ENCODE peak calls at places on chromosomes 7 and 10, in six cellular contexts. A is AG04450, C is activated B cell treated with CpG ODN at 0.5 μM for 24 hours, F is endothelial cell, P is adrenal gland, X is glutamatergic neuron. O is an unnamed sample.

GRCh38 chr10:77699080-77699645 is 61.6 kb upstream of the KCNMA1 start:
- DNase-seq in A (no peak), C (no peak), F (no peak), P (no peak), X (no peak), O (no peak)

GRCh38 chr7:152523916-152524315 is 88.1 kb upstream of the KMT2C start:
- DNase-seq in A (no peak), C (no peak), F (no peak), P (no peak), X (no peak), O (no peak)

GRCh38 chr10:131310054-131310903 is 1.2 kb downstream of the TCERG1L start:
- DNase-seq in A (no peak), C (no peak), F (no peak), P (no peak), X (no peak), O (no peak)

GRCh38 chr10:85565381-85565780 is 801.2 kb downstream of the GRID1 start:
- DNase-seq in A (no peak), C (no peak), F (no peak), P (no peak), X (no peak), O (no peak)

GRCh38 chr7:131489881-131490280 is 66.5 kb downstream of the PODXL start:
- DNase-seq in A (no peak), C (no peak), F (no peak), P (no peak), X (no peak), O (no peak)

GRCh38 chr10:73866621-73867020 is 7.7 kb downstream of the CAMK2G start:
- DNase-seq in A (no peak), C (no peak), F (no peak), P (no peak), X (no peak), O (no peak)

GRCh38 chr7:19376591-19376990 is 231.4 kb upstream of the FERD3L start:
- DNase-seq in A (no peak), C (no peak), F (no peak), P (no peak), X (no peak), O (no peak)

GRCh38 chr10:33335550-33335799 is 1.0 kb upstream of the NRP1 start:
- DNase-seq in A (no peak), C (no peak), F (no peak), P (no peak), X (no peak), O (no peak)

GRCh38 chr7:146366938-146367337 is 250.3 kb downstream of the CNTNAP2 start:
- DNase-seq in A (no peak), C (no peak), F (no peak), P (no peak), X (no peak), O (no peak)

GRCh38 chr7:317643-318405 is 27.9 kb downstream of the FOXL3 start:
- DNase-seq in A (no peak), C (no peak), F (no peak), P (no peak), X (peak), O (no peak)

GRCh38 chr7:141477866-141478265 is 73.3 kb upstream of the AGK start:
- DNase-seq in A (no peak), C (no peak), F (no peak), P (no peak), X (no peak), O (no peak)

GRCh38 chr7:91263359-91264082 is 712 bp upstream of the FZD1 start:
- DNase-seq in A (no peak), C (no peak), F (peak), P (peak), X (peak), O (no peak)

GRCh38 chr10:63409465-63410027 is 56.2 kb downstream of the JMJD1C start:
- DNase-seq in A (no peak), C (no peak), F (no peak), P (no peak), X (no peak), O (no peak)

GRCh38 chr10:94292448-94293118 is 70.2 kb downstream of the NOC3L start:
- DNase-seq in A (no peak), C (no peak), F (no peak), P (peak), X (no peak), O (no peak)

GRCh38 chr7:38796636-38797501 is 112.1 kb downstream of the VPS41 start:
- DNase-seq in A (peak), C (no peak), F (peak), P (peak), X (peak), O (peak)

GRCh38 chr10:29392376-29393021 is 103.6 kb downstream of the LYZL1 start:
- DNase-seq in A (no peak), C (no peak), F (peak), P (peak), X (peak), O (no peak)

GRCh38 chr10:89235073-89235798 is 16.3 kb downstream of the LIPA start:
- DNase-seq in A (no peak), C (no peak), F (no peak), P (peak), X (no peak), O (no peak)

GRCh38 chr10:36534471-36535002 is 590.9 kb upstream of the ANKRD30A start:
- DNase-seq in A (peak), C (peak), F (no peak), P (no peak), X (peak), O (peak)

GRCh38 chr10:44242091-44242490 is 142.8 kb downstream of the CXCL12 start:
- DNase-seq in A (no peak), C (no peak), F (no peak), P (no peak), X (no peak), O (no peak)

GRCh38 chr7:129840757-129841156 is 112.0 kb downstream of the UBE2H start:
- DNase-seq in A (no peak), C (no peak), F (no peak), P (peak), X (no peak), O (no peak)

GRCh38 chr7:52088008-52088787 is 771.6 kb upstream of the COBL start:
- DNase-seq in A (no peak), C (no peak), F (peak), P (no peak), X (peak), O (no peak)

GRCh38 chr7:127980901-127981300 is 50.3 kb downstream of the LRRC4 start:
- DNase-seq in A (no peak), C (no peak), F (no peak), P (no peak), X (no peak), O (no peak)

GRCh38 chr7:2015251-2015871 is 217.4 kb downstream of the MAD1L1 start:
- DNase-seq in A (no peak), C (no peak), F (no peak), P (no peak), X (no peak), O (peak)

GRCh38 chr10:118504044-118504944 is 91.2 kb downstream of the PRLHR start:
- DNase-seq in A (no peak), C (no peak), F (no peak), P (no peak), X (no peak), O (no peak)

GRCh38 chr7:132895231-132895630 is 186.7 kb downstream of the CHCHD3 start:
- DNase-seq in A (no peak), C (no peak), F (no peak), P (no peak), X (no peak), O (no peak)

GRCh38 chr10:58641095-58641531 is 128.4 kb downstream of the BICC1 start:
- DNase-seq in A (peak), C (no peak), F (no peak), P (no peak), X (no peak), O (no peak)

GRCh38 chr7:14048889-14049288 is 59.4 kb upstream of the ETV1 start:
- DNase-seq in A (no peak), C (no peak), F (no peak), P (no peak), X (no peak), O (no peak)

GRCh38 chr7:91566333-91566732 is 302.1 kb downstream of the FZD1 start:
- DNase-seq in A (no peak), C (no peak), F (no peak), P (no peak), X (peak), O (no peak)

GRCh38 chr7:127799535-127800305 is 147.7 kb downstream of the SND1 start:
- DNase-seq in A (no peak), C (no peak), F (no peak), P (no peak), X (no peak), O (no peak)

GRCh38 chr10:1454428-1454827 is 282.9 kb downstream of the ADARB2 start:
- DNase-seq in A (no peak), C (peak), F (no peak), P (no peak), X (no peak), O (no peak)

GRCh38 chr7:116692599-116693308 is 20.8 kb downstream of the MET start:
- DNase-seq in A (no peak), C (no peak), F (no peak), P (no peak), X (no peak), O (no peak)

GRCh38 chr10:111323567-111323966 is 246.7 kb downstream of the ADRA2A start:
- DNase-seq in A (no peak), C (no peak), F (no peak), P (no peak), X (no peak), O (no peak)
- TF ChIP-seq CTCF in A (no peak), C (no peak), F (no peak), P (no peak), X (no peak), O (no peak)

GRCh38 chr7:32531402-32531801 is 36.1 kb downstream of the AVL9 start:
- DNase-seq in A (no peak), C (no peak), F (no peak), P (no peak), X (no peak), O (no peak)

GRCh38 chr7:32524631-32525030 is 29.3 kb downstream of the AVL9 start:
- DNase-seq in A (no peak), C (no peak), F (no peak), P (no peak), X (no peak), O (no peak)

GRCh38 chr7:32522746-32523145 is 27.5 kb downstream of the AVL9 start:
- DNase-seq in A (no peak), C (no peak), F (no peak), P (no peak), X (no peak), O (no peak)

GRCh38 chr7:32525839-32526238 is 30.6 kb downstream of the AVL9 start:
- DNase-seq in A (no peak), C (no peak), F (peak), P (no peak), X (no peak), O (no peak)
- TF ChIP-seq CTCF in A (no peak), C (no peak), F (no peak), P (no peak), X (no peak), O (no peak)

GRCh38 chr10:96267234-96267705 is 4.1 kb downstream of the BLNK start:
- DNase-seq in A (no peak), C (no peak), F (no peak), P (no peak), X (no peak), O (no peak)
- TF ChIP-seq CTCF in A (no peak), C (no peak), F (no peak), P (no peak), X (no peak), O (no peak)

GRCh38 chr10:26341701-26342100 is 96.4 kb upstream of the APBB1IP start:
- DNase-seq in A (no peak), C (no peak), F (no peak), P (no peak), X (no peak), O (no peak)
- TF ChIP-seq CTCF in A (no peak), C (no peak), F (no peak), P (no peak), X (no peak), O (no peak)

GRCh38 chr10:99443483-99443882 is 13.1 kb upstream of the GOT1 start:
- DNase-seq in A (no peak), C (no peak), F (no peak), P (no peak), X (no peak), O (no peak)

GRCh38 chr10:99438890-99439289 is 8.5 kb upstream of the GOT1 start:
- DNase-seq in A (no peak), C (no peak), F (no peak), P (no peak), X (no peak), O (no peak)

GRCh38 chr10:99444676-99445075 is 14.3 kb upstream of the GOT1 start:
- DNase-seq in A (no peak), C (no peak), F (no peak), P (no peak), X (no peak), O (no peak)

GRCh38 chr10:99442394-99442793 is 12.0 kb upstream of the GOT1 start:
- DNase-seq in A (no peak), C (no peak), F (no peak), P (no peak), X (no peak), O (no peak)
- TF ChIP-seq CTCF in A (no peak), C (no peak), F (no peak), P (no peak), X (no peak), O (no peak)

DNA sequence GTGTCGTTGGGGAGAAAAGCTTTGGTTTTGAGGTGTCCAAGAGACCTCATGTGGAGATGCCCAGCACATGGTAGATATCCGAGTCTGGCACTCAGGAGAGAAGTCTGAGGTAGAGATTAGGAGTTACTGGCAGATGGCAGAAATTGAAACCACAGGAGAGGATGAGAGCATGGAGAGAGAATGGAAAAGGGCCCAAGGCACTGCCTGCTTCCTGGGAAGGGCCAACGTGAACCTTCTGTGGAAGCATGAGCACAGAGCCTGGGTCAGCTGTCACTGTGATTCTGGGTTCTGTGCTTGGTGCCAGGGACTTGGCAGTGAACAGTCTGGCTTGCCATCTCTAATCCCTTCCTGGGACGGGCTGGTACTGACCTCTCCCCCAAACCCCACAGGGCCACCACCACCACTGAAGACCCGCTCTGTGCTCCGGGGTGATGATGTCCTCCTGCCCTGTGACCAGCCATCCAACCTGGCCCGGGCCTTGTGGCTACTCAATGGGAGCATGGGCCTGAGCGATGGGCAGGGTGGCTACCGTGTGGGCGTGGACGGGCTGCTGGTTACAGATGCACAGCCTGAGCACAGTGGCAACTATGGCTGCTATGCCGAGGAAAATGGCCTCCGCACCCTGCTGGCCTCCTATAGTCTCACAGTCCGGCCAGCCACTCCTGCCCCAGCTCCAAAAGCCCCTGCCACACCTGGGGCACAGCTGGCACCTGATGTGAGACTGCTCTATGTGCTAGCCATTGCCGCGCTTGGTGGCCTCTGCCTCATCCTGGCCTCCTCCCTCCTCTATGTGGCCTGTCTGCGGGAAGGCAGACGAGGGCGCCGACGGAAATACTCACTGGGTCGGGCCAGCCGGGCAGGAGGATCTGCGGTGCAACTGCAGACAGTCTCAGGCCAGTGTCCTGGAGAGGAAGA is 4.1 kb downstream of the MRPL43 start:
- DNase-seq in A (no peak), C (no peak), F (no peak), P (peak), X (no peak), O (peak)
- TF ChIP-seq CTCF in A (no peak), C (no peak), F (no peak), P (no peak), X (no peak), O (no peak)

DNA sequence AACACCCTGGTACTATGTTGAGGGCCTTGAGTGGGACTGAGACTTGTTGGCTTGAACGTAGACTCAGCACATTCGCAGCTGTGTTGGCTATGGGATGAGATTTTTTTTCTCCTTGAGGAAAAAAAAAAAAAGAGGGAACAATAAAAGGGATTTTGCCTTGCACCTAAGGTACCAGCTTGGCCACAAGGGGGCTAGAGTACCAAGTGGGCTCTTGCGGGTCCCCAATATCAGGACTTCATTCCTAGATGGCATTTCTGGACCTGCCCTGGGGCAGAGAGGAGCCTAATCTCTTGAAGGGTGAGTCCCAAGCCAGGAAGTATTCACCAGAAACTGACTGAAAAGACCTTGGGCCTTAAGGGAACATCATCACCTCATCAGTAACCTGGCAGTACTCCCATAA is 1083.6 kb upstream of the PHF14 start:
- DNase-seq in A (no peak), C (no peak), F (no peak), P (no peak), X (no peak), O (no peak)
- TF ChIP-seq CTCF in A (no peak), C (no peak), F (peak), P (no peak), X (no peak), O (no peak)

GRCh38 chr10:92699193-92699517 is 9.4 kb downstream of the HHEX start:
- DNase-seq in A (no peak), C (no peak), F (no peak), P (no peak), X (no peak), O (no peak)

GRCh38 chr10:92695679-92696605 is 6.2 kb downstream of the HHEX start:
- DNase-seq in A (no peak), C (no peak), F (peak), P (peak), X (peak), O (no peak)

GRCh38 chr10:92699518-92700272 is 9.9 kb downstream of the HHEX start:
- DNase-seq in A (no peak), C (peak), F (peak), P (peak), X (peak), O (peak)

GRCh38 chr10:92697663-92698511 is 8.1 kb downstream of the HHEX start:
- DNase-seq in A (no peak), C (no peak), F (no peak), P (no peak), X (no peak), O (no peak)

GRCh38 chr10:92696606-92697383 is 7.0 kb downstream of the HHEX start:
- DNase-seq in A (no peak), C (no peak), F (no peak), P (peak), X (no peak), O (no peak)
- TF ChIP-seq CTCF in A (no peak), C (no peak), F (no peak), P (no peak), X (no peak), O (no peak)